ENCODE peak calls at places on chromosome 22, in six cellular contexts. M, D, G, F, Z and I are unnamed samples.

GRCh38 chr22:49960967-49961600 is 512 bp downstream of the PIM3 start:
- DNase-seq in Z (no peak), M (no peak), F (peak; percentile 62), G (peak; percentile 61), D (no peak), I (peak; percentile 50)

GRCh38 chr22:32700186-32700882 is 101.2 kb upstream of the TIMP3 start:
- DNase-seq in M (no peak), G (peak; percentile 15), Z (no peak), F (peak; percentile 21), D (no peak), I (no peak)

GRCh38 chr22:39574779-39575551 is 4.4 kb downstream of the CACNA1I start:
- DNase-seq in D (no peak), F (no peak), G (peak; percentile 94), Z (peak; percentile 78), M (no peak), I (peak; percentile 64)

GRCh38 chr22:49303781-49304461 is 523.8 kb downstream of the BRD1 start:
- DNase-seq in Z (no peak), M (no peak), G (no peak), D (no peak), F (no peak), I (no peak)

GRCh38 chr22:37566329-37566837 is 6.1 kb downstream of the CDC42EP1 start:
- DNase-seq in G (no peak), Z (no peak), D (no peak), M (no peak), F (no peak), I (no peak)

GRCh38 chr22:19096555-19096954 is 25.7 kb downstream of the DGCR2 start:
- DNase-seq in D (no peak), F (no peak), M (no peak), G (no peak), Z (no peak), I (no peak)

GRCh38 chr22:38973289-38974169 is 8.6 kb upstream of the APOBEC3B start:
- DNase-seq in F (peak; percentile 76), Z (peak; percentile 58), D (peak; percentile 67), G (peak; percentile 16), M (peak; percentile 62), I (peak; percentile 53)

GRCh38 chr22:39731881-39732555 is 161.5 kb downstream of the CACNA1I start:
- DNase-seq in M (no peak), Z (no peak), F (no peak), D (no peak), G (no peak), I (no peak)

GRCh38 chr22:36162127-36163034 is 1.8 kb upstream of the APOL3 start:
- DNase-seq in Z (no peak), D (no peak), F (no peak), G (peak; percentile 22), M (no peak), I (no peak)

GRCh38 chr22:30481711-30482110 is 9.9 kb upstream of the SEC14L3 start:
- DNase-seq in Z (no peak), M (no peak), G (peak; percentile 56), D (no peak), F (no peak), I (no peak)

GRCh38 chr22:49855491-49855911 is 1.9 kb downstream of the ZBED4 start:
- DNase-seq in Z (no peak), M (no peak), D (no peak), G (peak; percentile 51), F (peak; percentile 63), I (peak; percentile 15)

GRCh38 chr22:50497093-50497492 is 10.4 kb downstream of the LMF2 start:
- DNase-seq in M (no peak), Z (no peak), D (no peak), F (no peak), G (no peak), I (peak; percentile 42)

GRCh38 chr22:39294571-39295468 is 24.6 kb downstream of the RPL3 start:
- DNase-seq in D (no peak), M (no peak), Z (no peak), F (no peak), G (no peak), I (no peak)

GRCh38 chr22:17746916-17747315 is 27.4 kb downstream of the BID start:
- DNase-seq in D (no peak), M (no peak), F (no peak), G (no peak), Z (no peak), I (no peak)

GRCh38 chr22:17751596-17751995 is 22.7 kb downstream of the BID start:
- DNase-seq in F (no peak), D (no peak), Z (no peak), G (no peak), M (no peak), I (no peak)

GRCh38 chr22:17744430-17744829 is 29.8 kb downstream of the BID start:
- DNase-seq in G (no peak), D (no peak), Z (no peak), F (no peak), M (no peak), I (no peak)

GRCh38 chr22:17749605-17750395 is 24.5 kb downstream of the BID start:
- DNase-seq in M (no peak), G (no peak), F (no peak), D (no peak), Z (no peak), I (no peak)

DNA sequence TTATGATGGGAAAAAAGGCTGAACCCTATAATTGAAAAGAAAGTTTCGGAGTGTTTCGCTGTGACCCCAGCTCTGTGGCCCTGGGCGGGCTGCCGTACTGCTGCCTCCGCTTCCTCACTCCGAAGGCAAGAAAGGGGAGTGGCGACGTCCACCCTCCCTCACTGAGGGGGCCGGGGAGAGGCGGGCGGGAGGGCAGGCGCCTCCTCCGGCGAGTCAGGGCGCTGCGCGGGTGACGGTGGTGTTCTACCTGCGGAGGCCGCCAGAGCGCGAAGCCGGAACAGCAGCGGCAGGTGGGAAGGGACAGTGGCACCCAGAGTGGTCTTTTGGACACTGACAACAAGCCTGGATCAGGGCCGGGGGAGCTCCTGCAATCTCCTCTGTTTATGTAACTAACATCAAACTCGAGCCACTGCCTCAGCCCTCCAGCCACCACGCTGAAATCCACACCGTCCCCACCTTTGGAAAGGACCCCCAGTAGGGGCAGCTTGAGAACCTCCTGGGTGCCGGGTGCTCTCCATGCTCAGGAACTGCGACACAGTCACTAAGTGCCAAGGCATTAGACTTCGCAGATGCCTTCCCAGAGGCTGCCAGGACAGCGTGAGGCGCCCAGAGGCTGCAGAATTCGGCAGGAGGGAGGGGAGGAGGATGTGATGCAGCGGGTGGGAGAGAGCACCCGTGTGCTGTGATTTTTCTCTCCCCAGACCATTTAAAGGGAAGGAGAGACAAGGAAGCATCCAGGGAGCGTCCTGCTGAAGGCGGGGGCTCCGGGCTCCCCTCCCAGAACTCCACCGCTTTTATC is 25.5 kb downstream of the BID start:
- DNase-seq in F (no peak), D (peak; percentile 64), Z (no peak), G (no peak), M (peak; percentile 8), I (no peak)
- TF ChIP-seq CTCF in F (no peak), D (peak; percentile 48), Z (no peak), G (no peak), M (peak; percentile 44), I (no peak)

GRCh38 chr22:17043521-17043920 is 35.5 kb upstream of the GAB4 start:
- DNase-seq in M (no peak), G (no peak), D (no peak), F (no peak), Z (no peak), I (no peak)
- TF ChIP-seq CTCF in M (no peak), G (no peak), D (no peak), F (no peak), Z (no peak), I (no peak)

GRCh38 chr22:27578937-27579617 is 222.5 kb downstream of the MN1 start:
- DNase-seq in M (no peak), Z (no peak), F (no peak), D (no peak), G (peak; percentile 23), I (no peak)

GRCh38 chr22:27577570-27577969 is 224.0 kb downstream of the MN1 start:
- DNase-seq in Z (no peak), G (no peak), M (no peak), D (no peak), F (no peak), I (no peak)

GRCh38 chr22:27581241-27581640 is 220.3 kb downstream of the MN1 start:
- DNase-seq in Z (no peak), F (no peak), D (no peak), M (no peak), G (no peak), I (no peak)

GRCh38 chr22:27581688-27582087 is 219.9 kb downstream of the MN1 start:
- DNase-seq in M (no peak), Z (no peak), G (no peak), D (no peak), F (peak; percentile 68), I (no peak)

GRCh38 chr22:27580311-27580897 is 221.2 kb downstream of the MN1 start:
- DNase-seq in M (no peak), F (no peak), Z (no peak), D (no peak), G (no peak), I (peak; percentile 24)
- TF ChIP-seq CTCF in M (no peak), F (no peak), Z (no peak), D (no peak), G (no peak), I (no peak)

GRCh38 chr22:24703101-24703500 is 71.4 kb downstream of the PIWIL3 start:
- DNase-seq in D (no peak), G (peak; percentile 5), M (no peak), Z (no peak), F (peak; percentile 34), I (no peak)

GRCh38 chr22:24706732-24707476 is 67.6 kb downstream of the PIWIL3 start:
- DNase-seq in M (no peak), Z (no peak), F (no peak), D (no peak), G (no peak), I (no peak)

GRCh38 chr22:24706050-24706449 is 68.5 kb downstream of the PIWIL3 start:
- DNase-seq in Z (no peak), D (peak; percentile 28), M (no peak), G (no peak), F (no peak), I (peak; percentile 15)

DNA sequence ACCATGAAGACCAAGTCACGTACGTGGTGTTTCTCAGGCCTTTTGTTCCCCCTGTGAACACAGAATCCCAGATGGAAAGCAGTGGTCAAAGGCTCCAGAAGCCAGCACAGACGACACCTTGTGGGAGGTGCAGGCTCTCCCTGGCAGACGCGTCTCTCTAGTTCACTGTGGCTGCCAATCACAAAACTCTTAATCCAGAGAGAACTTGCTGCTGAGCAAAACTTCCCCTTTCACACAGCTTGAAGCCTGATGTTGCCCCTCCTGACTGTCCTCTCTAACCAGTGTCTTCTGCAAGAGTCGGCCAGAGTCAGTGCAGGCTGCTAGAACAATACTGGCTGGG is 67.1 kb downstream of the PIWIL3 start:
- DNase-seq in F (peak; percentile 48), Z (no peak), G (no peak), M (no peak), D (no peak), I (no peak)
- TF ChIP-seq CTCF in F (peak; percentile 13), Z (no peak), G (no peak), M (no peak), D (no peak), I (no peak)